ENCODE peak calls at places on chromosomes 5 and 9, in seven cellular contexts. One of them, this sample, is unnamed.

GRCh38 chr5:72160299-72160698 is 53.0 kb downstream of the MAP1B start:
- DNase-seq in T-helper 9 cell: no peak
- DNase-seq in D341Med: no peak
- DNase-seq in mucosa of descending colon: no peak
- DNase-seq in activated naive CD4-positive, alpha-beta T cell treated with Interleukin-2 at 50 U/mL for 16 hours: no peak
- DNase-seq in cerebellum: no peak
- DNase-seq in pancreas: no peak
- DNase-seq in this sample: peak

GRCh38 chr5:105330185-105330584 is 1767.6 kb upstream of the NUDT12 start:
- DNase-seq in T-helper 9 cell: no peak
- DNase-seq in D341Med: no peak
- DNase-seq in mucosa of descending colon: no peak
- DNase-seq in activated naive CD4-positive, alpha-beta T cell treated with Interleukin-2 at 50 U/mL for 16 hours: no peak
- DNase-seq in cerebellum: no peak
- DNase-seq in pancreas: no peak
- DNase-seq in this sample: no peak

GRCh38 chr5:43623048-43623447 is 20.1 kb downstream of the NNT start:
- DNase-seq in T-helper 9 cell: no peak
- DNase-seq in D341Med: no peak
- DNase-seq in mucosa of descending colon: no peak
- DNase-seq in activated naive CD4-positive, alpha-beta T cell treated with Interleukin-2 at 50 U/mL for 16 hours: no peak
- DNase-seq in cerebellum: no peak
- DNase-seq in pancreas: no peak
- DNase-seq in this sample: no peak

GRCh38 chr5:80318212-80318611 is 1.6 kb upstream of the SPZ1 start:
- DNase-seq in T-helper 9 cell: no peak
- DNase-seq in D341Med: no peak
- DNase-seq in mucosa of descending colon: no peak
- DNase-seq in activated naive CD4-positive, alpha-beta T cell treated with Interleukin-2 at 50 U/mL for 16 hours: no peak
- DNase-seq in cerebellum: no peak
- DNase-seq in pancreas: no peak
- DNase-seq in this sample: peak

GRCh38 chr9:99867536-99867935 is 38.9 kb upstream of the STX17 start:
- DNase-seq in T-helper 9 cell: no peak
- DNase-seq in D341Med: no peak
- DNase-seq in mucosa of descending colon: no peak
- DNase-seq in activated naive CD4-positive, alpha-beta T cell treated with Interleukin-2 at 50 U/mL for 16 hours: no peak
- DNase-seq in cerebellum: no peak
- DNase-seq in pancreas: no peak
- DNase-seq in this sample: no peak

GRCh38 chr9:27414215-27414731 is 109.8 kb upstream of the IFNK start:
- DNase-seq in T-helper 9 cell: no peak
- DNase-seq in D341Med: no peak
- DNase-seq in mucosa of descending colon: peak
- DNase-seq in activated naive CD4-positive, alpha-beta T cell treated with Interleukin-2 at 50 U/mL for 16 hours: no peak
- DNase-seq in cerebellum: peak
- DNase-seq in pancreas: peak
- DNase-seq in this sample: no peak

GRCh38 chr9:97704851-97705250 is 7.7 kb upstream of the XPA start:
- DNase-seq in T-helper 9 cell: no peak
- DNase-seq in D341Med: no peak
- DNase-seq in mucosa of descending colon: no peak
- DNase-seq in activated naive CD4-positive, alpha-beta T cell treated with Interleukin-2 at 50 U/mL for 16 hours: no peak
- DNase-seq in cerebellum: no peak
- DNase-seq in pancreas: no peak
- DNase-seq in this sample: no peak

GRCh38 chr9:128139621-128140020 is 9.6 kb upstream of the LCN2 start:
- DNase-seq in T-helper 9 cell: no peak
- DNase-seq in D341Med: no peak
- DNase-seq in mucosa of descending colon: no peak
- DNase-seq in activated naive CD4-positive, alpha-beta T cell treated with Interleukin-2 at 50 U/mL for 16 hours: no peak
- DNase-seq in cerebellum: no peak
- DNase-seq in pancreas: no peak
- DNase-seq in this sample: no peak

GRCh38 chr5:62322484-62322883 is 16.5 kb downstream of the KIF2A start:
- DNase-seq in T-helper 9 cell: no peak
- DNase-seq in D341Med: no peak
- DNase-seq in mucosa of descending colon: no peak
- DNase-seq in activated naive CD4-positive, alpha-beta T cell treated with Interleukin-2 at 50 U/mL for 16 hours: no peak
- DNase-seq in cerebellum: no peak
- DNase-seq in pancreas: no peak
- DNase-seq in this sample: no peak

GRCh38 chr5:133635051-133635450 is 22.7 kb upstream of the FSTL4 start:
- DNase-seq in T-helper 9 cell: no peak
- DNase-seq in D341Med: no peak
- DNase-seq in mucosa of descending colon: no peak
- DNase-seq in activated naive CD4-positive, alpha-beta T cell treated with Interleukin-2 at 50 U/mL for 16 hours: no peak
- DNase-seq in cerebellum: no peak
- DNase-seq in pancreas: no peak
- DNase-seq in this sample: no peak

GRCh38 chr9:69173891-69174644 is at the start of gene TJP2:
- DNase-seq in T-helper 9 cell: peak
- DNase-seq in D341Med: peak
- DNase-seq in mucosa of descending colon: peak
- DNase-seq in activated naive CD4-positive, alpha-beta T cell treated with Interleukin-2 at 50 U/mL for 16 hours: peak
- DNase-seq in cerebellum: peak
- DNase-seq in pancreas: peak
- DNase-seq in this sample: peak

GRCh38 chr5:135139397-135140134 is 105.5 kb upstream of the PITX1 start:
- DNase-seq in T-helper 9 cell: no peak
- DNase-seq in D341Med: no peak
- DNase-seq in mucosa of descending colon: peak
- DNase-seq in activated naive CD4-positive, alpha-beta T cell treated with Interleukin-2 at 50 U/mL for 16 hours: no peak
- DNase-seq in cerebellum: no peak
- DNase-seq in pancreas: no peak
- DNase-seq in this sample: peak

This sample was measured in adipocyte.